ENCODE peak calls at places on chromosomes 12 and 14, in six cellular contexts. O, B, F, D, Z and G are unnamed samples.

GRCh38 chr12:109830718-109831117 is 2.5 kb downstream of the TRPV4 start:
- DNase-seq in D (no peak), O (no peak), B (no peak), F (no peak), Z (no peak), G (no peak)

GRCh38 chr12:44573723-44574122 is 302.4 kb downstream of the NELL2 start:
- DNase-seq in F (no peak), B (no peak), Z (no peak), O (no peak), D (no peak), G (no peak)

GRCh38 chr14:61203059-61203753 is 77.9 kb downstream of the TMEM30B start:
- DNase-seq in Z (no peak), F (no peak), D (no peak), O (no peak), B (no peak), G (no peak)

GRCh38 chr14:93090826-93091583 is 24.7 kb downstream of the ITPK1 start:
- DNase-seq in D (no peak), F (no peak), B (no peak), Z (no peak), O (no peak), G (no peak)

GRCh38 chr14:96940009-96940408 is 142.8 kb downstream of the VRK1 start:
- DNase-seq in D (no peak), B (no peak), F (no peak), O (no peak), Z (no peak), G (no peak)

GRCh38 chr12:105626653-105627052 is 296.2 kb downstream of the C12orf75 start:
- DNase-seq in F (no peak), B (no peak), O (no peak), D (no peak), Z (no peak), G (no peak)

GRCh38 chr14:68637106-68638021 is 155.5 kb downstream of the ZFP36L1 start:
- DNase-seq in F (peak), Z (no peak), O (peak), B (no peak), D (no peak), G (no peak)

GRCh38 chr12:15846887-15847286 is 35.3 kb upstream of the STRAP start:
- DNase-seq in D (no peak), B (no peak), F (peak), Z (no peak), O (peak), G (no peak)

GRCh38 chr12:102612008-102612407 is 131.6 kb upstream of the IGF1 start:
- DNase-seq in F (no peak), O (no peak), Z (no peak), B (no peak), D (no peak), G (no peak)

GRCh38 chr12:108526482-108527234 is 11.6 kb downstream of the FICD start:
- DNase-seq in D (no peak), F (no peak), Z (no peak), B (no peak), O (no peak), G (no peak)

GRCh38 chr14:92513204-92513965 is at the start of gene RIN3:
- DNase-seq in D (peak), O (no peak), F (no peak), Z (no peak), B (no peak), G (no peak)

GRCh38 chr14:91164676-91165075 is 50.8 kb downstream of the DGLUCY start:
- DNase-seq in F (no peak), B (no peak), O (no peak), D (no peak), Z (peak), G (no peak)

GRCh38 chr12:73731658-73732057 is 806.0 kb upstream of the ATXN7L3B start:
- DNase-seq in D (no peak), F (no peak), O (no peak), Z (no peak), B (no peak), G (no peak)

GRCh38 chr12:94649349-94650142 is 811 bp downstream of the TMCC3 start:
- DNase-seq in B (no peak), O (no peak), Z (peak), D (peak), F (no peak), G (no peak)

GRCh38 chr14:100692859-100693558 is 33.7 kb upstream of the DLK1 start:
- DNase-seq in B (no peak), D (no peak), O (no peak), F (peak), Z (no peak), G (peak)

GRCh38 chr12:131088701-131089525 is 135.2 kb downstream of the ADGRD1 start:
- DNase-seq in Z (no peak), O (no peak), F (no peak), D (no peak), B (no peak), G (no peak)

GRCh38 chr14:20652996-20653975 is 11.8 kb upstream of the OR6S1 start:
- DNase-seq in F (no peak), B (no peak), D (peak), Z (no peak), O (no peak), G (peak)

GRCh38 chr12:67647547-67648305 is 819 bp upstream of the DYRK2 start:
- DNase-seq in B (peak), D (peak), Z (peak), F (no peak), O (peak), G (peak)

GRCh38 chr14:36646664-36647416 is 14.8 kb upstream of the PAX9 start:
- DNase-seq in F (no peak), Z (no peak), B (no peak), O (no peak), D (no peak), G (no peak)

GRCh38 chr14:106318700-106319099 is 792.3 kb downstream of the TMEM121 start:
- DNase-seq in Z (no peak), F (no peak), B (no peak), D (peak), O (no peak), G (no peak)

GRCh38 chr14:43896044-43896443 is 611.0 kb downstream of the FSCB start:
- DNase-seq in Z (no peak), D (no peak), F (no peak), O (no peak), B (no peak), G (no peak)

GRCh38 chr12:109559200-109559505 is 14.2 kb downstream of the MMAB start:
- DNase-seq in B (no peak), O (no peak), Z (no peak), F (no peak), D (no peak), G (no peak)

GRCh38 chr12:109726511-109727038 is 12.9 kb downstream of the FAM222A start:
- DNase-seq in O (no peak), B (no peak), D (peak), F (no peak), Z (no peak), G (no peak)

GRCh38 chr14:68210729-68211299 is 391.2 kb downstream of the RAD51B start:
- DNase-seq in B (no peak), Z (no peak), O (peak), F (peak), D (peak), G (peak)

GRCh38 chr14:54730156-54730961 is 163.4 kb downstream of the SAMD4A start:
- DNase-seq in Z (no peak), D (no peak), B (no peak), O (peak), F (peak), G (peak)

GRCh38 chr14:99724939-99725773 is 41.1 kb downstream of the CYP46A1 start:
- DNase-seq in B (no peak), F (no peak), Z (no peak), O (no peak), D (no peak), G (no peak)

GRCh38 chr12:87596636-87597035 is 432.6 kb downstream of the C12orf50 start:
- DNase-seq in D (no peak), Z (no peak), B (no peak), O (no peak), F (no peak), G (no peak)

GRCh38 chr12:2794736-2795289 is at the start of gene FKBP4:
- DNase-seq in Z (peak), F (peak), B (peak), O (no peak), D (peak), G (peak)

GRCh38 chr14:80350707-80351106 is 139.4 kb upstream of the DIO2 start:
- DNase-seq in F (no peak), D (no peak), O (no peak), Z (no peak), B (no peak), G (no peak)

GRCh38 chr12:46874642-46875041 is 48.8 kb upstream of the SLC38A4 start:
- DNase-seq in B (no peak), O (no peak), D (no peak), F (no peak), Z (no peak), G (peak)

GRCh38 chr12:99984271-99985128 is at the start of gene ANKS1B:
- DNase-seq in O (no peak), F (no peak), Z (peak), B (no peak), D (no peak), G (no peak)
- H3K4me3 ChIP-seq in O (peak), F (peak), Z (peak), B (peak), D (no peak), G (peak)

DNA sequence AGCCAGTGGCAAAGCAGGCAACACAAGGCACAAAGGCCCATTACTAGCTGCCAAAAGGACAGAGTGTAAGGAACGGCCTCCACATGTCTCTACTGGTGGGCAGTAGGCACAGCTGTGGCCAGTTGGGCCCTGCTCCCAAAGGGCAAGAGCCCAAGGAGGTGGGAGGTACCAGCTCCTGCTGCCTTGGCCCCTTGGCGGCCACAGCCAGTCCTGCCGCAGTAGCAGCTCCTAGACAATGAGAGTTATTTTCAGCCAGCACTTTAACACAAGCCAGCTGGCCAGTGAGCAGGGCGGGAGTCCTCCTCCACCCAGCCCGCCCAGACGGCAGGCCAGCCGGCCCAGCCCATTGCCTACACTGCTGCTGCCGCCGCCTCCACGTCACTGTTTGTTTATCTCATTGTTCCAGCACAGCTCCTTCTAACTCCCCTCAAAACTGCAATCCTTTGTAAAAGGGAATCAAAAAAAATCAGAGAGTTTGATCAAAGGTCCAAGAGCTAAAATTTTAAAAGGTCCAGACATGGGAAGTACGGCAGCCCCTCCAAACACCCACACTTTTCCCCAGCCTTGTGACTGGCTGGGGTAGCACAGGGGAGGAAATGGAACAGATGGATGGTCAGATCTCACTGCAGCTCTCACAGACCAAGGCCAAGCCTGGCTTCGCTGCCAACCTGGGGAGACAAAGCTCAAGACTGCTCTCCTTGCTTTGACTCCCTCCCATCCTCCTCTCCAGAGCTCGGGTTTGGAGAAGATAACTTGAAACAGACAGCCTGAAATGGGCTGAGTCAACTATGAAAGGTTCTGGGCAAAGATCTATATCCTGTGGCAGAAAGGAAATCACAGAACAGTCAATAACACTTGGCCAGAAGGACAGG is 33.5 kb downstream of the FMNL3 start:
- DNase-seq in F (peak), O (peak), D (peak), B (peak), Z (peak), G (peak)
- TF ChIP-seq CTCF in F (peak), O (peak), D (no peak), B (peak), Z (peak), G (no peak)

GRCh38 chr12:4272976-4273650 is 449 bp upstream of the CCND2 start:
- DNase-seq in O (no peak), B (no peak), F (no peak), D (no peak), Z (no peak), G (no peak)

GRCh38 chr12:4272014-4272975 is 1.3 kb upstream of the CCND2 start:
- DNase-seq in D (peak), F (no peak), B (peak), O (no peak), Z (peak), G (peak)

GRCh38 chr12:4270016-4270669 is 3.4 kb upstream of the CCND2 start:
- DNase-seq in B (no peak), O (no peak), Z (no peak), F (no peak), D (peak), G (no peak)

GRCh38 chr12:4270670-4271432 is 2.7 kb upstream of the CCND2 start:
- DNase-seq in Z (peak), F (no peak), O (no peak), D (peak), B (no peak), G (no peak)

GRCh38 chr12:4271433-4272013 is 2.0 kb upstream of the CCND2 start:
- DNase-seq in Z (no peak), D (no peak), F (no peak), O (no peak), B (no peak), G (no peak)
- H3K4me3 ChIP-seq in Z (peak), D (peak), F (no peak), O (no peak), B (peak), G (peak)

DNA sequence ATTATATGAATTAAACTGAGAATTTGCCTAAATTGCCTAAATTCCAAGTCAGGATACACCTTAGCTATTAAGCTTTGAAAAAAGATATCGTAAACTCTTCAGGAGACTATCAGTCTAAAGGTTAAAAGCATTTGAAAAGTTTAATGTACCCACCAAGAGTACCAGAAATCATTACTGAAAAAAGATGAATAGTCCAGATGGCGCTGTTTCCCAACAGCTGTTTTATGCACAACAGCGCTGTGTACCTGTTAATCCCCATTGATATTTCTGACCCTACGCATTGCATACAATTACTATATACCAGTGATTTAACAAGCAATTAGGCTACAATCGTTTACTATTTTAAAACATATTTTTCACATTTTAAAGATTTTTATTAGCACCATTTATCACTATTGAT is 185.0 kb downstream of the PLCZ1 start:
- DNase-seq in O (no peak), Z (no peak), B (no peak), F (no peak), D (no peak), G (no peak)
- TF ChIP-seq CTCF in O (peak), Z (no peak), B (no peak), F (peak), D (no peak), G (no peak)

GRCh38 chr12:53991077-53991460 is 6.1 kb downstream of the HOXC10 start:
- DNase-seq in Z (no peak), D (no peak), B (no peak), F (no peak), O (no peak), G (no peak)
- H3K4me3 ChIP-seq in Z (no peak), D (no peak), B (no peak), F (peak), O (no peak), G (no peak)